ENCODE peak calls at places on chromosomes 4 and X, in six cellular contexts. U is OCI-LY7, B is BE2C, J is M059J, C is EL, Y is SW 1271. M is an unnamed sample.

GRCh38 chr4:8775121-8775520 is 96.5 kb downstream of the HMX1 start:
- DNase-seq in B (no peak), J (no peak), U (no peak), Y (no peak), C (no peak), M (no peak)

GRCh38 chrX:137363559-137363958 is 202.4 kb upstream of the ZIC3 start:
- DNase-seq in J (no peak), C (no peak), Y (no peak), B (no peak), U (no peak), M (no peak)

GRCh38 chr4:7206856-7207567 is 14.7 kb downstream of the SORCS2 start:
- DNase-seq in U (no peak), B (peak), J (peak), Y (no peak), C (peak), M (peak)

GRCh38 chr4:47118192-47118879 is 87.0 kb downstream of the GABRB1 start:
- DNase-seq in B (no peak), J (no peak), Y (no peak), U (no peak), C (no peak), M (no peak)

GRCh38 chr4:8435656-8436121 is 4.8 kb downstream of the ACOX3 start:
- DNase-seq in Y (no peak), C (no peak), U (peak), B (no peak), J (no peak), M (no peak)

GRCh38 chrX:1657367-1658082 is 42.7 kb downstream of the ASMT start:
- DNase-seq in C (peak), J (peak), B (no peak), U (peak), Y (no peak), M (peak)

GRCh38 chrX:73768120-73768519 is 205.1 kb downstream of the CHIC1 start:
- DNase-seq in J (no peak), Y (no peak), C (no peak), U (no peak), B (no peak), M (no peak)

GRCh38 chrX:486325-486724 is 99.6 kb upstream of the PPP2R3B start:
- DNase-seq in U (no peak), C (no peak), Y (no peak), J (no peak), B (no peak), M (no peak)

GRCh38 chr4:120877021-120877420 is 45.5 kb downstream of the PRDM5 start:
- DNase-seq in Y (no peak), B (no peak), C (no peak), U (no peak), J (no peak), M (no peak)

GRCh38 chr4:5821665-5822358 is 71.1 kb downstream of the CRMP1 start:
- DNase-seq in C (no peak), U (no peak), J (no peak), Y (no peak), B (peak), M (no peak)

GRCh38 chrX:118974088-118974907 is at the start of gene LONRF3:
- DNase-seq in C (peak), B (peak), J (peak), Y (peak), U (peak), M (peak)

GRCh38 chr4:38088321-38088720 is 128.1 kb downstream of the PTTG2 start:
- DNase-seq in Y (no peak), U (no peak), B (no peak), J (no peak), C (no peak), M (no peak)

GRCh38 chr4:142824368-142824767 is 21.7 kb downstream of the INPP4B start:
- DNase-seq in U (no peak), Y (no peak), J (peak), C (peak), B (no peak), M (no peak)

GRCh38 chrX:123277347-123277746 is 93.3 kb downstream of the GRIA3 start:
- DNase-seq in C (no peak), Y (no peak), J (no peak), B (no peak), U (no peak), M (no peak)

GRCh38 chr4:89331197-89331596 is 23.6 kb upstream of the GPRIN3 start:
- DNase-seq in U (no peak), C (no peak), J (no peak), Y (no peak), B (no peak), M (no peak)

GRCh38 chrX:129462707-129463106 is 60.6 kb downstream of the SMARCA1 start:
- DNase-seq in Y (no peak), B (no peak), J (no peak), C (no peak), U (no peak), M (no peak)

GRCh38 chr4:26490980-26491284 is 648 bp upstream of the CCKAR start:
- DNase-seq in C (no peak), J (no peak), Y (no peak), B (no peak), U (no peak), M (no peak)

GRCh38 chr4:112086036-112086434 is 59.2 kb upstream of the FAM241A start:
- DNase-seq in U (no peak), C (no peak), B (no peak), Y (no peak), J (no peak), M (no peak)